ENCODE peak calls at places on chromosome 22, in eight cellular contexts. T is MCF 10A, V is astrocyte of the spinal cord, I is substantia nigra, S is cardiac muscle cell, H is A172, P is NCI-H1105, A is GM13977. F is an unnamed sample.
A peak's percentile ranks its signal among the peaks of the same experiment; 100 is the strongest.

GRCh38 chr22:49239264-49240015 is 588.2 kb downstream of the BRD1 start:
- DNase-seq in T (no peak), S (no peak), V (no peak), A (no peak), I (no peak), H (no peak), P (no peak), F (no peak)

GRCh38 chr22:48477031-48477721 is 1350.5 kb downstream of the BRD1 start:
- DNase-seq in P (no peak), T (no peak), S (no peak), I (no peak), H (no peak), A (no peak), V (no peak), F (no peak)

GRCh38 chr22:29393019-29393608 is 4.7 kb upstream of the AP1B1 start:
- DNase-seq in I (no peak), A (no peak), V (no peak), T (no peak), S (no peak), P (no peak), H (no peak), F (no peak)

GRCh38 chr22:44496305-44496704 is 1.7 kb downstream of the RTL6 start:
- DNase-seq in I (no peak), P (no peak), V (no peak), H (no peak), S (no peak), A (no peak), T (no peak), F (no peak)

GRCh38 chr22:49550766-49551362 is 276.8 kb downstream of the BRD1 start:
- DNase-seq in I (no peak), V (no peak), P (no peak), A (no peak), S (no peak), H (no peak), T (no peak), F (no peak)

GRCh38 chr22:35918466-35918865 is 110.2 kb downstream of the RBFOX2 start:
- DNase-seq in V (no peak), T (no peak), H (no peak), S (peak; percentile 49), I (no peak), A (no peak), P (no peak), F (no peak)

GRCh38 chr22:23182289-23183106 is 2.2 kb downstream of the BCR start:
- DNase-seq in I (no peak), A (peak; percentile 49), V (no peak), H (peak; percentile 55), S (no peak), P (peak; percentile 46), T (peak; percentile 82), F (no peak)

GRCh38 chr22:29000225-29000556 is 61.4 kb downstream of the C22orf31 start:
- DNase-seq in T (no peak), V (no peak), P (no peak), I (no peak), S (no peak), H (no peak), A (no peak), F (no peak)

GRCh38 chr22:40975346-40975745 is 24.2 kb downstream of the RBX1 start:
- DNase-seq in I (no peak), A (no peak), S (no peak), V (no peak), T (no peak), P (no peak), H (no peak), F (no peak)

GRCh38 chr22:19762315-19763140 is 1.9 kb downstream of the TBX1 start:
- DNase-seq in P (no peak), S (no peak), V (no peak), A (no peak), I (no peak), H (no peak), T (no peak), F (no peak)

GRCh38 chr22:42868751-42869251 is 11.7 kb upstream of the ARFGAP3 start:
- DNase-seq in V (peak; percentile 72), P (no peak), I (no peak), T (no peak), A (no peak), H (no peak), S (peak; percentile 28), F (peak; percentile 70)

GRCh38 chr22:25364281-25364680 is 144.8 kb downstream of the CRYBB2 start:
- DNase-seq in H (no peak), T (no peak), I (no peak), P (no peak), S (no peak), A (no peak), V (no peak), F (no peak)

GRCh38 chr22:40862013-40862412 is at the start of gene DNAJB7:
- DNase-seq in V (no peak), H (no peak), S (no peak), P (no peak), T (no peak), A (no peak), I (no peak), F (no peak)

GRCh38 chr22:47423861-47424820 is 661.7 kb downstream of the TBC1D22A start:
- DNase-seq in T (no peak), P (no peak), S (no peak), V (no peak), H (no peak), I (no peak), A (no peak), F (no peak)

GRCh38 chr22:37492428-37493344 is 6.5 kb upstream of the MFNG start:
- DNase-seq in H (peak; percentile 59), V (peak; percentile 52), I (no peak), P (no peak), S (peak; percentile 67), A (peak; percentile 84), T (peak; percentile 55), F (no peak)

GRCh38 chr22:20602589-20603164 is 95.3 kb downstream of the MED15 start:
- DNase-seq in T (no peak), P (no peak), V (no peak), I (no peak), A (no peak), S (no peak), H (no peak), F (no peak)

GRCh38 chr22:25076281-25076680 is 123.4 kb upstream of the CRYBB3 start:
- DNase-seq in H (no peak), S (no peak), P (no peak), T (no peak), I (no peak), V (no peak), A (no peak), F (no peak)

GRCh38 chr22:24894998-24895397 is 51.5 kb downstream of the LHFPL7 start:
- DNase-seq in P (peak; percentile 8), H (peak; percentile 62), I (peak; percentile 6), S (peak; percentile 92), V (peak; percentile 77), T (peak; percentile 89), A (no peak), F (no peak)

GRCh38 chr22:25482868-25483639 is 81.4 kb upstream of the GRK3 start:
- DNase-seq in P (peak; percentile 63), I (no peak), H (no peak), A (no peak), T (no peak), S (no peak), V (no peak), F (peak; percentile 22)

GRCh38 chr22:23484651-23485050 is 95.4 kb downstream of the IGLL1 start:
- DNase-seq in I (no peak), T (no peak), P (no peak), V (no peak), S (no peak), A (no peak), H (no peak), F (no peak)

GRCh38 chr22:31049815-31050420 is 31.2 kb upstream of the SMTN start:
- DNase-seq in P (no peak), A (no peak), T (no peak), S (peak; percentile 50), I (no peak), V (no peak), H (no peak), F (no peak)

GRCh38 chr22:37203354-37204044 is 8.8 kb downstream of the SSTR3 start:
- DNase-seq in T (no peak), H (no peak), S (no peak), A (no peak), P (no peak), V (no peak), I (no peak), F (no peak)

GRCh38 chr22:37189011-37189466 is 992 bp upstream of the C1QTNF6 start:
- DNase-seq in I (no peak), H (peak; percentile 29), S (peak; percentile 78), A (no peak), T (peak; percentile 29), P (no peak), V (no peak), F (no peak)

GRCh38 chr22:42439821-42440674 is 7.8 kb upstream of the NFAM1 start:
- DNase-seq in T (peak; percentile 56), I (no peak), V (peak; percentile 41), H (peak; percentile 14), A (no peak), P (no peak), S (peak; percentile 40), F (no peak)

GRCh38 chr22:49195636-49196035 is 632.0 kb downstream of the BRD1 start:
- DNase-seq in S (no peak), H (no peak), I (no peak), A (no peak), V (no peak), P (no peak), T (no peak), F (no peak)

GRCh38 chr22:42805998-42806481 is 51.0 kb downstream of the ARFGAP3 start:
- DNase-seq in A (no peak), P (no peak), I (no peak), S (no peak), T (no peak), H (peak; percentile 65), V (peak; percentile 33), F (no peak)

GRCh38 chr22:19775496-19776325 is 15.1 kb downstream of the TBX1 start:
- DNase-seq in A (no peak), T (no peak), S (no peak), P (no peak), H (no peak), I (no peak), V (no peak), F (no peak)

GRCh38 chr22:27241430-27242110 is 560.0 kb downstream of the MN1 start:
- DNase-seq in P (peak; percentile 9), T (no peak), V (peak; percentile 51), S (peak; percentile 64), I (peak; percentile 12), H (no peak), A (no peak), F (peak; percentile 55)

GRCh38 chr22:31187627-31188026 is 24.5 kb upstream of the LIMK2 start:
- DNase-seq in T (no peak), P (no peak), A (no peak), H (no peak), I (no peak), V (no peak), S (no peak), F (no peak)

GRCh38 chr22:17633217-17633997 is 4.9 kb upstream of the ATP6V1E1 start:
- DNase-seq in H (peak; percentile 90), V (peak; percentile 65), S (peak; percentile 81), A (no peak), I (no peak), P (no peak), T (peak; percentile 77), F (no peak)

GRCh38 chr22:30705710-30706651 is 11.3 kb downstream of the OSBP2 start:
- DNase-seq in H (peak; percentile 63), S (no peak), I (no peak), T (peak; percentile 21), P (no peak), A (peak; percentile 66), V (peak; percentile 86), F (no peak)

F was measured in amygdala.